ENCODE peak calls at places on chromosomes 1 and 21, in nine cellular contexts. T is hepatocyte, V is HCT116, J is GM23248, N is OCI-LY7, M is GM23338, A is MM.1S, W is neural progenitor cell, G is SK-N-SH. U is an unnamed sample.

GRCh38 chr1:45960930-45961715 is 157.7 kb downstream of the MAST2 start:
- DNase-seq in G (no peak), N (no peak), W (no peak), M (no peak), V (no peak), A (no peak), T (no peak), J (no peak), U (no peak)

GRCh38 chr1:7012461-7012924 is 227.2 kb downstream of the CAMTA1 start:
- DNase-seq in T (no peak), A (no peak), W (no peak), V (no peak), J (no peak), M (no peak), N (no peak), G (no peak), U (no peak)

GRCh38 chr1:101309334-101310221 is 72.8 kb downstream of the S1PR1 start:
- DNase-seq in A (peak), N (peak), M (peak), G (peak), W (peak), J (peak), V (no peak), T (peak), U (peak)

GRCh38 chr1:91755176-91755575 is 130.8 kb downstream of the TGFBR3 start:
- DNase-seq in A (no peak), V (no peak), M (no peak), G (no peak), W (no peak), N (no peak), J (peak), T (no peak), U (no peak)

GRCh38 chr1:234721476-234722266 is 111.7 kb upstream of the IRF2BP2 start:
- DNase-seq in T (peak), M (no peak), V (no peak), G (no peak), W (no peak), N (no peak), J (peak), A (no peak), U (no peak)

GRCh38 chr1:64948905-64949833 is 17.2 kb downstream of the JAK1 start:
- DNase-seq in M (peak), V (peak), A (no peak), G (no peak), J (peak), W (no peak), T (peak), N (no peak), U (peak)

GRCh38 chr1:220884109-220884980 is 5.1 kb downstream of the HLX start:
- DNase-seq in A (no peak), J (no peak), M (peak), W (peak), N (no peak), T (peak), V (no peak), G (no peak), U (no peak)

GRCh38 chr21:45983981-45984551 is 2.5 kb downstream of the COL6A1 start:
- DNase-seq in J (peak), G (no peak), T (no peak), N (no peak), M (no peak), A (no peak), V (no peak), W (no peak), U (peak)

GRCh38 chr1:243623831-243624230 is 226.2 kb downstream of the AKT3 start:
- DNase-seq in V (no peak), A (no peak), W (no peak), N (no peak), J (peak), M (no peak), G (no peak), T (no peak), U (peak)

GRCh38 chr1:43547538-43548072 is 16.9 kb downstream of the PTPRF start:
- DNase-seq in J (no peak), G (no peak), W (peak), M (no peak), V (no peak), T (no peak), N (no peak), A (no peak), U (no peak)

GRCh38 chr1:93716974-93717373 is 35.3 kb upstream of the BCAR3 start:
- DNase-seq in N (no peak), G (no peak), T (no peak), A (no peak), M (no peak), J (peak), V (no peak), W (no peak), U (peak)

GRCh38 chr1:60234761-60235160 is 161.2 kb upstream of the C1orf87 start:
- DNase-seq in T (no peak), W (no peak), M (no peak), A (no peak), J (peak), V (no peak), G (no peak), N (no peak), U (no peak)

GRCh38 chr1:72397786-72398185 is 115.4 kb upstream of the NEGR1 start:
- DNase-seq in V (no peak), W (peak), M (no peak), J (peak), T (no peak), G (no peak), A (no peak), N (no peak), U (peak)

GRCh38 chr21:45004481-45005263 is 64.8 kb downstream of the SLX9 start:
- DNase-seq in M (no peak), G (no peak), J (no peak), T (peak), N (no peak), V (no peak), W (no peak), A (no peak), U (peak)

GRCh38 chr1:192186197-192186596 is 27.9 kb downstream of the RGS18 start:
- DNase-seq in V (no peak), J (no peak), M (no peak), N (no peak), G (no peak), T (no peak), A (no peak), W (no peak), U (no peak)

GRCh38 chr1:19661721-19662228 is 2.9 kb upstream of the HTR6 start:
- DNase-seq in T (peak), N (peak), J (peak), V (peak), A (peak), G (no peak), M (peak), W (no peak), U (peak)

GRCh38 chr1:192974701-192975100 is 84.5 kb downstream of the UCHL5 start:
- DNase-seq in T (no peak), W (no peak), J (peak), M (no peak), V (peak), G (no peak), N (no peak), A (no peak), U (no peak)

GRCh38 chr1:46013566-46013965 is 118.9 kb downstream of the PIK3R3 start:
- DNase-seq in G (no peak), T (no peak), A (no peak), N (no peak), V (no peak), J (peak), W (no peak), M (no peak), U (no peak)

GRCh38 chr1:15323989-15324866 is 77.2 kb downstream of the FHAD1 start:
- DNase-seq in W (no peak), M (peak), N (no peak), V (no peak), T (peak), A (no peak), J (peak), G (no peak), U (no peak)

GRCh38 chr1:5369223-5369622 is 623.0 kb downstream of the NPHP4 start:
- DNase-seq in V (no peak), G (no peak), N (no peak), M (peak), W (no peak), J (no peak), A (no peak), T (no peak), U (no peak)

GRCh38 chr21:45154511-45155508 is 80.4 kb downstream of the ADARB1 start:
- DNase-seq in W (no peak), V (no peak), A (no peak), J (peak), N (no peak), G (peak), M (peak), T (no peak), U (no peak)

GRCh38 chr1:162305969-162306368 is 70.7 kb downstream of the SPATA46 start:
- DNase-seq in G (no peak), N (no peak), A (no peak), V (no peak), W (no peak), J (peak), T (peak), M (no peak), U (peak)

GRCh38 chr1:220516722-220517042 is 11.3 kb upstream of the MARK1 start:
- DNase-seq in V (no peak), W (no peak), A (no peak), N (no peak), G (no peak), T (no peak), M (no peak), J (no peak), U (no peak)

GRCh38 chr1:70140343-70140742 is 65.0 kb downstream of the LRRC40 start:
- DNase-seq in W (no peak), T (peak), J (peak), V (no peak), N (no peak), M (no peak), A (no peak), G (no peak), U (no peak)

GRCh38 chr21:38148046-38148445 is 108.7 kb upstream of the KCNJ15 start:
- DNase-seq in A (no peak), G (no peak), M (no peak), N (no peak), J (no peak), W (no peak), T (no peak), V (no peak), U (peak)

GRCh38 chr1:24086466-24086865 is 25.5 kb downstream of the MYOM3 start:
- DNase-seq in A (no peak), J (no peak), T (no peak), G (no peak), N (no peak), V (no peak), W (no peak), M (no peak), U (no peak)
- TF ChIP-seq EZH2phosphoT487 in A (no peak), J (no peak), T (no peak), G (no peak), N (no peak), V (no peak), W (no peak), M (no peak), U (no peak)

GRCh38 chr1:181137217-181137743 is 48.8 kb downstream of the IER5 start:
- DNase-seq in M (no peak), N (no peak), T (no peak), V (no peak), J (no peak), A (no peak), W (no peak), G (no peak), U (no peak)

GRCh38 chr1:181135462-181135781 is 46.9 kb downstream of the IER5 start:
- DNase-seq in G (peak), W (no peak), M (peak), V (no peak), A (peak), J (peak), N (peak), T (no peak), U (peak)

GRCh38 chr1:181134543-181135461 is 46.3 kb downstream of the IER5 start:
- DNase-seq in T (no peak), W (no peak), J (peak), N (peak), A (peak), V (no peak), M (no peak), G (peak), U (peak)

GRCh38 chr1:181136738-181137122 is 48.2 kb downstream of the IER5 start:
- DNase-seq in W (no peak), J (no peak), T (no peak), M (no peak), A (no peak), N (no peak), V (no peak), G (no peak), U (no peak)

GRCh38 chr1:181135815-181136737 is 47.6 kb downstream of the IER5 start:
- DNase-seq in A (no peak), J (peak), N (no peak), T (no peak), M (no peak), V (no peak), W (no peak), G (peak), U (peak)
- TF ChIP-seq EZH2phosphoT487 in A (no peak), J (no peak), N (no peak), T (no peak), M (no peak), V (no peak), W (no peak), G (no peak), U (no peak)

DNA sequence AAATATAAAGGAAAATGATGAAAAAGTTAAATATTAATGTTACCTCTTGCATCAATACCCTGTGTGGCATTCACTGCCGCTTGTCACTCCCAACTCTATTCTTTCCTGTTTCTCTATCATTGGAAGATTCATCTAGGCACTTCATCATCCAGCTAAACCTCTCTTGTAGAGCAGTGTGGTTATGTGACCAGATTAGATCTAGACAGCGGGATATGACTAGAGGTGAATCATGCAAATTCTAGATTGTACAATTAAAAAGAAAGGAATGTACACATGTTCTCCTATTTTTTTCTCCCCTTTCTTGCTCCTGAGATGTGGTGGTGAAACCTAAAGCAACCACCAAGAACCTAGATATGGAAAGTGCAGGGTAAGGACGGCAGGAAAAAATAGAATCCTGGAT is 174.1 kb downstream of the LBR start:
- DNase-seq in M (no peak), V (no peak), W (no peak), N (no peak), T (no peak), J (peak), A (no peak), G (no peak), U (peak)
- TF ChIP-seq EZH2phosphoT487 in M (no peak), V (no peak), W (no peak), N (no peak), T (no peak), J (peak), A (no peak), G (no peak), U (no peak)

DNA sequence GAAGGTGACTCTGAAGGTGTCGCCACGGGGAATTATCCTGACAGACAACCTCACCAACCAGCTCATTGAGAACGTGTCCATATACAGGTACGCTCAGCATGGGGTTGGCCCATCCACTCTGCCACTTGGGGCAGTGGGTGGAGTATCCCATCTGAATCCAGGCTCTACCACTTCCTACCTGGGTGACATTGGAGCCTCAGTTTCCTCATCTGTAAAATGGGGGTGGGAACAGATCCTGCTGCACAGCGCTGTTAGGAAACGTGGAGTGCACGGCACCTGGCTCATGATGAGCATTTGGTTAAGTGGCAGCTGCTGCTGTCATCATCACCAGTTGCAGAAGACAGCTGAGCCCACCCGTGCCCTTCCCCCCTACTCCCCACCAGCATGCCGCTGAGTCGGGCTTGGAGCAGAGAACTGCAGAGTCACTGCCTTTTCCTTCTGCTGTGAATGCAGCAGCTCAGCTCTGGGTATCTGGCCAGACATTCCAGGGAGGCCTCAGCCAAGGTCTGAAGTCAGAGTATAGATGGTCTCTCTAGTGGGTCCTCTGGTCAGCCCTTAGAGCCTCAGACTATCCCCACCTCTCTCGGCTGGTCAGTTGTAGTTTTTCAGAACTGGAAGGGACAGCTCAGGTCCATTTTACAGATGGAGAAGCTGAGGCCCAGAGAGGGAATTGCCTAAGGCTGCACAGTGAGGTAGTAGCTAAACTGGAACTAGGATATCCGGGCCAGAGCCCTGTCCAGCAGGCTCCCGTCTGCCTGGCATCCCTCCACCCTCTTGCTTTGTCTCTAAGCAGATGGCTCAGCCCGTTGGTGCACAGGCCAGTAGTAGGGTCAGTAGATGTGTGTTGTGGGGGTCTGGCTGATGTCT is 11.7 kb downstream of the LDLRAP1 start:
- DNase-seq in J (no peak), M (no peak), W (no peak), N (no peak), G (no peak), V (no peak), A (no peak), T (no peak), U (no peak)
- TF ChIP-seq EZH2phosphoT487 in J (no peak), M (no peak), W (no peak), N (no peak), G (no peak), V (no peak), A (no peak), T (no peak), U (no peak)

GRCh38 chr1:50644447-50645105 is 221.3 kb upstream of the DMRTA2 start:
- DNase-seq in J (no peak), N (no peak), A (no peak), T (peak), W (no peak), M (peak), V (no peak), G (no peak), U (no peak)
- TF ChIP-seq EZH2phosphoT487 in J (no peak), N (no peak), A (no peak), T (no peak), W (no peak), M (no peak), V (no peak), G (no peak), U (no peak)

DNA sequence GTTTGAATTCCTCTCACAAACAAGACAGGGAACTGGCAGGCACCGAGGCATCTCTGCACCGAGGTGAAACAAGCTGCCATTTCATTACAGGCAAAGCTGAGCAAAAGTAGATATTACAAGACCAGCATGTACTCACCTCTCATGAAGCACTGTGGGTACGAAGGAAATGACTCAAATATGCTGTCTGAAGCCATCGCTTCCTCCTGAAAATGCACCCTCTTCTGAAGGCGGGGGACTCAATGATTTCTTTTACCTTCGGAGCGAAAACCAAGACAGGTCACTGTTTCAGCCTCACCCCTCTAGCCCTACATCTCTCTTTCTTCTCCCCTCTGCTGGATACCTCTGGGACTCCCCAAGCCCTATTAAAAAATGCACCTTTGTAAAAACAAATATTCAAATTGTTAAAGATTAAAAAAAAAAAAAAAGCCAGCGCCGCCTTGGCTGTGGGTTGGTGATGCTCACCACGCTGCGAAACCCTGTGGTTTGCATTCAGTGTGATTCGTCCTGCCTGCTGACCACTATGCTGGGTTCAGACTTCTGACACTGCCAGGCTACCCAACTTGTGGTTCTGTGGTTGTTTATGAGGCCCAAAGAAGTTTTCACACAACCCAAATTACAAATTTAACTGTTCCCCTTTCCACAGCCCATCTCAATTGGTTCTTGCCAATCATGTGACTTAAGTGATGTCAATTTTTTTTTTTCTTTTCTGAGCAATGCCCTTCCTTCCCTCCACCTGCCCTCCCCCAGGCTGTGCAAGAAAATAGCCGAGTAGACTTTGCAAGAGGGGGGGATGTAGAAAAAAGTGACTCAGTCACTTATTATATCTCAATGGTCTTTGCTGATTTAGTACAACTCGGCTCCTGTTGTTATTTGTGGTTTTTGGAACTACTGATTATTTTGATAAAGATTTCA is at the start of gene RUNX1:
- DNase-seq in G (no peak), J (peak), A (peak), N (peak), T (no peak), M (no peak), V (no peak), W (no peak), U (peak)
- TF ChIP-seq EZH2phosphoT487 in G (no peak), J (no peak), A (no peak), N (no peak), T (no peak), M (no peak), V (no peak), W (no peak), U (no peak)

GRCh38 chr1:158426137-158426536 is at the start of gene OR10K2:
- DNase-seq in N (no peak), J (no peak), T (no peak), V (no peak), W (no peak), M (no peak), G (no peak), A (no peak), U (no peak)

GRCh38 chr1:158417586-158417985 is 8.5 kb downstream of the OR10K2 start:
- DNase-seq in M (no peak), A (no peak), G (no peak), N (no peak), W (no peak), V (no peak), T (no peak), J (no peak), U (no peak)

GRCh38 chr1:158425020-158425419 is 1.0 kb downstream of the OR10K2 start:
- DNase-seq in A (no peak), V (no peak), G (no peak), W (no peak), N (no peak), M (no peak), T (no peak), J (no peak), U (no peak)

DNA sequence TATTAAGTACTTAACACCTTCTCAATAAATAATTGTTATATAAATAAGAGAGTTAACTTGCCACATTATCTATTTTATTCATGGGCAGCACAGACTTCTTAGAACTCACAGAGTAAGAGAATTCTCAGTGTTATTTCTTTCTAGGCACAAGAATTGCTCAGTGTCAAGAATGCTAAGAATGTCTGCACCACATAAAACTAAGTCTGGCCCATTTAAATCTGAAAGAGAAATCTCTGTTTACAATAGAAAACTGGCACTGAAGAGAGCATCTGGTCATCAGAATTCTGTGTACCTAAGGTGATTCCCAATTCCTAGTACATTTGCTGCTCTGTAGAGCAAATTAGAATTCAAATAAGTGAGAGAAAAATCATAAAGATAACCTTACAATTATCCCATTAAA is 3.8 kb downstream of the OR10K2 start:
- DNase-seq in J (no peak), M (peak), G (no peak), A (no peak), V (no peak), N (no peak), W (peak), T (no peak), U (no peak)
- TF ChIP-seq EZH2phosphoT487 in J (no peak), M (no peak), G (no peak), A (no peak), V (no peak), N (no peak), W (no peak), T (no peak), U (no peak)